ENCODE peak calls at places on chromosome 16, in eight cellular contexts. One of them, this sample, is unnamed.

GRCh38 chr16:77273-77806 is 685 bp upstream of the MPG start:
- DNase-seq in H1: peak; percentile 78
- DNase-seq in breast epithelium: no peak
- DNase-seq in ovary: peak; percentile 73
- DNase-seq in adrenal gland: peak; percentile 41
- DNase-seq in HCT116: no peak
- DNase-seq in uterus: peak; percentile 64
- DNase-seq in A549: peak; percentile 73
- DNase-seq in this sample: no peak

GRCh38 chr16:89446136-89446974 is 44.0 kb downstream of the ANKRD11 start:
- DNase-seq in H1: no peak
- DNase-seq in breast epithelium: no peak
- DNase-seq in ovary: no peak
- DNase-seq in adrenal gland: no peak
- DNase-seq in HCT116: no peak
- DNase-seq in uterus: no peak
- DNase-seq in A549: no peak
- DNase-seq in this sample: no peak

GRCh38 chr16:18942069-18942468 is 15.9 kb upstream of the SMG1 start:
- DNase-seq in H1: no peak
- DNase-seq in breast epithelium: no peak
- DNase-seq in ovary: no peak
- DNase-seq in adrenal gland: no peak
- DNase-seq in HCT116: no peak
- DNase-seq in uterus: no peak
- DNase-seq in A549: no peak
- DNase-seq in this sample: no peak

GRCh38 chr16:31899505-31899904 is 25.9 kb downstream of the ZNF267 start:
- DNase-seq in H1: no peak
- DNase-seq in breast epithelium: no peak
- DNase-seq in ovary: no peak
- DNase-seq in adrenal gland: no peak
- DNase-seq in HCT116: no peak
- DNase-seq in uterus: no peak
- DNase-seq in A549: no peak
- DNase-seq in this sample: no peak

GRCh38 chr16:1540556-1540855 is 7.0 kb downstream of the TMEM204 start:
- DNase-seq in H1: no peak
- DNase-seq in breast epithelium: no peak
- DNase-seq in ovary: no peak
- DNase-seq in adrenal gland: no peak
- DNase-seq in HCT116: no peak
- DNase-seq in uterus: no peak
- DNase-seq in A549: no peak
- DNase-seq in this sample: no peak

GRCh38 chr16:75491876-75492275 is 3.4 kb downstream of the CHST6 start:
- DNase-seq in H1: no peak
- DNase-seq in breast epithelium: no peak
- DNase-seq in ovary: no peak
- DNase-seq in adrenal gland: peak; percentile 74
- DNase-seq in HCT116: no peak
- DNase-seq in uterus: no peak
- DNase-seq in A549: peak; percentile 41
- DNase-seq in this sample: no peak

GRCh38 chr16:22887445-22887844 is 73.5 kb downstream of the HS3ST2 start:
- DNase-seq in H1: no peak
- DNase-seq in breast epithelium: no peak
- DNase-seq in ovary: no peak
- DNase-seq in adrenal gland: no peak
- DNase-seq in HCT116: no peak
- DNase-seq in uterus: no peak
- DNase-seq in A549: no peak
- DNase-seq in this sample: no peak

GRCh38 chr16:76193851-76194620 is 83.2 kb upstream of the CNTNAP4 start:
- DNase-seq in H1: no peak
- DNase-seq in breast epithelium: no peak
- DNase-seq in ovary: no peak
- DNase-seq in adrenal gland: peak; percentile 49
- DNase-seq in HCT116: no peak
- DNase-seq in uterus: no peak
- DNase-seq in A549: no peak
- DNase-seq in this sample: no peak

GRCh38 chr16:50685456-50686058 is 4.4 kb upstream of the SNX20 start:
- DNase-seq in H1: no peak
- DNase-seq in breast epithelium: no peak
- DNase-seq in ovary: no peak
- DNase-seq in adrenal gland: peak; percentile 26
- DNase-seq in HCT116: no peak
- DNase-seq in uterus: no peak
- DNase-seq in A549: no peak
- DNase-seq in this sample: no peak

GRCh38 chr16:81616321-81617020 is 162.6 kb upstream of the PLCG2 start:
- DNase-seq in H1: no peak
- DNase-seq in breast epithelium: no peak
- DNase-seq in ovary: peak; percentile 57
- DNase-seq in adrenal gland: peak; percentile 66
- DNase-seq in HCT116: no peak
- DNase-seq in uterus: peak; percentile 43
- DNase-seq in A549: no peak
- DNase-seq in this sample: no peak

GRCh38 chr16:520847-521246 is 6.7 kb upstream of the CAPN15 start:
- DNase-seq in H1: no peak
- DNase-seq in breast epithelium: no peak
- DNase-seq in ovary: no peak
- DNase-seq in adrenal gland: no peak
- DNase-seq in HCT116: no peak
- DNase-seq in uterus: no peak
- DNase-seq in A549: no peak
- DNase-seq in this sample: no peak

GRCh38 chr16:23074423-23074822 is 74.8 kb downstream of the USP31 start:
- DNase-seq in H1: no peak
- DNase-seq in breast epithelium: no peak
- DNase-seq in ovary: no peak
- DNase-seq in adrenal gland: peak; percentile 50
- DNase-seq in HCT116: no peak
- DNase-seq in uterus: no peak
- DNase-seq in A549: no peak
- DNase-seq in this sample: no peak

GRCh38 chr16:1152123-1152638 is 725 bp upstream of the CACNA1H start:
- DNase-seq in H1: peak; percentile 69
- DNase-seq in breast epithelium: no peak
- DNase-seq in ovary: peak; percentile 79
- DNase-seq in adrenal gland: peak; percentile 47
- DNase-seq in HCT116: no peak
- DNase-seq in uterus: no peak
- DNase-seq in A549: no peak
- DNase-seq in this sample: no peak

GRCh38 chr16:17304814-17305169 is 166.0 kb downstream of the XYLT1 start:
- DNase-seq in H1: no peak
- DNase-seq in breast epithelium: no peak
- DNase-seq in ovary: peak; percentile 57
- DNase-seq in adrenal gland: peak; percentile 57
- DNase-seq in HCT116: no peak
- DNase-seq in uterus: no peak
- DNase-seq in A549: no peak
- DNase-seq in this sample: no peak

GRCh38 chr16:29811170-29811895 is 660 bp upstream of the PRRT2 start:
- DNase-seq in H1: peak; percentile 90
- DNase-seq in breast epithelium: peak; percentile 92
- DNase-seq in ovary: peak; percentile 98
- DNase-seq in adrenal gland: peak; percentile 98
- DNase-seq in HCT116: peak; percentile 89
- DNase-seq in uterus: peak; percentile 96
- DNase-seq in A549: peak; percentile 97
- DNase-seq in this sample: no peak

GRCh38 chr16:49776085-49776501 is 79.8 kb downstream of the ZNF423 start:
- DNase-seq in H1: peak; percentile 77
- DNase-seq in breast epithelium: no peak
- DNase-seq in ovary: no peak
- DNase-seq in adrenal gland: peak; percentile 3
- DNase-seq in HCT116: no peak
- DNase-seq in uterus: no peak
- DNase-seq in A549: no peak
- DNase-seq in this sample: no peak

GRCh38 chr16:80189481-80190163 is 351.2 kb upstream of the DYNLRB2 start:
- DNase-seq in H1: no peak
- DNase-seq in breast epithelium: no peak
- DNase-seq in ovary: no peak
- DNase-seq in adrenal gland: no peak
- DNase-seq in HCT116: no peak
- DNase-seq in uterus: no peak
- DNase-seq in A549: no peak
- DNase-seq in this sample: no peak

GRCh38 chr16:27890866-27891265 is 172.6 kb downstream of the GSG1L start:
- DNase-seq in H1: no peak
- DNase-seq in breast epithelium: no peak
- DNase-seq in ovary: no peak
- DNase-seq in adrenal gland: no peak
- DNase-seq in HCT116: no peak
- DNase-seq in uterus: no peak
- DNase-seq in A549: no peak
- DNase-seq in this sample: no peak

GRCh38 chr16:8740775-8741355 is 56.6 kb downstream of the TMEM186 start:
- DNase-seq in H1: no peak
- DNase-seq in breast epithelium: no peak
- DNase-seq in ovary: no peak
- DNase-seq in adrenal gland: peak; percentile 57
- DNase-seq in HCT116: no peak
- DNase-seq in uterus: no peak
- DNase-seq in A549: no peak
- DNase-seq in this sample: no peak

GRCh38 chr16:85402910-85403692 is 210.0 kb upstream of the GSE1 start:
- DNase-seq in H1: peak; percentile 59
- DNase-seq in breast epithelium: no peak
- DNase-seq in ovary: peak; percentile 57
- DNase-seq in adrenal gland: peak; percentile 76
- DNase-seq in HCT116: no peak
- DNase-seq in uterus: peak; percentile 31
- DNase-seq in A549: no peak
- DNase-seq in this sample: no peak
- H3K4me1 ChIP-seq in H1: peaks cover 6% of the 10 kb centered on the region
- H3K4me1 ChIP-seq in breast epithelium: no peaks in the 10 kb centered on the region
- H3K4me1 ChIP-seq in ovary: peaks cover 2% of the 10 kb centered on the region
- H3K4me1 ChIP-seq in adrenal gland: no peaks in the 10 kb centered on the region
- H3K4me1 ChIP-seq in HCT116: peaks cover 15% of the 10 kb centered on the region
- H3K4me1 ChIP-seq in uterus: no peaks in the 10 kb centered on the region
- H3K4me1 ChIP-seq in A549: no peaks in the 10 kb centered on the region
- H3K4me1 ChIP-seq in this sample: no peaks in the 10 kb centered on the region

GRCh38 chr16:15644306-15644961 is 1.5 kb upstream of the MARF1 start:
- DNase-seq in H1: no peak
- DNase-seq in breast epithelium: no peak
- DNase-seq in ovary: no peak
- DNase-seq in adrenal gland: no peak
- DNase-seq in HCT116: peak; percentile 62
- DNase-seq in uterus: no peak
- DNase-seq in A549: peak; percentile 54
- DNase-seq in this sample: no peak
- TF ChIP-seq POLR2A in H1: no peak
- TF ChIP-seq POLR2A in breast epithelium: no peak
- TF ChIP-seq POLR2A in ovary: no peak
- TF ChIP-seq POLR2A in adrenal gland: no peak
- TF ChIP-seq POLR2A in HCT116: no peak
- TF ChIP-seq POLR2A in uterus: no peak
- TF ChIP-seq POLR2A in A549: no peak
- TF ChIP-seq POLR2A in this sample: no peak

GRCh38 chr16:70753694-70754325 is 47.1 kb downstream of the VAC14 start:
- DNase-seq in H1: no peak
- DNase-seq in breast epithelium: no peak
- DNase-seq in ovary: no peak
- DNase-seq in adrenal gland: no peak
- DNase-seq in HCT116: no peak
- DNase-seq in uterus: no peak
- DNase-seq in A549: no peak
- DNase-seq in this sample: no peak
- H3K4me1 ChIP-seq in H1: peaks cover 3% of the 10 kb centered on the region
- H3K4me1 ChIP-seq in breast epithelium: peaks cover 12% of the 10 kb centered on the region
- H3K4me1 ChIP-seq in ovary: peaks cover 15% of the 10 kb centered on the region
- H3K4me1 ChIP-seq in adrenal gland: peaks cover 35% of the 10 kb centered on the region
- H3K4me1 ChIP-seq in HCT116: no peaks in the 10 kb centered on the region
- H3K4me1 ChIP-seq in uterus: peaks cover 10% of the 10 kb centered on the region
- H3K4me1 ChIP-seq in A549: peaks cover 42% of the 10 kb centered on the region
- H3K4me1 ChIP-seq in this sample: peaks cover 65% of the 10 kb centered on the region

GRCh38 chr16:68236804-68237242 is 896 bp upstream of the ESRP2 start:
- DNase-seq in H1: no peak
- DNase-seq in breast epithelium: no peak
- DNase-seq in ovary: no peak
- DNase-seq in adrenal gland: no peak
- DNase-seq in HCT116: no peak
- DNase-seq in uterus: no peak
- DNase-seq in A549: no peak
- DNase-seq in this sample: no peak

GRCh38 chr16:68235882-68236803 is at the start of gene ESRP2:
- DNase-seq in H1: peak; percentile 89
- DNase-seq in breast epithelium: peak; percentile 87
- DNase-seq in ovary: peak; percentile 55
- DNase-seq in adrenal gland: peak; percentile 65
- DNase-seq in HCT116: peak; percentile 84
- DNase-seq in uterus: peak; percentile 43
- DNase-seq in A549: no peak
- DNase-seq in this sample: no peak

GRCh38 chr16:68234188-68235104 is 1.5 kb downstream of the ESRP2 start:
- DNase-seq in H1: peak; percentile 80
- DNase-seq in breast epithelium: peak; percentile 94
- DNase-seq in ovary: peak; percentile 48
- DNase-seq in adrenal gland: no peak
- DNase-seq in HCT116: peak; percentile 61
- DNase-seq in uterus: peak; percentile 18
- DNase-seq in A549: no peak
- DNase-seq in this sample: no peak

GRCh38 chr16:68233835-68234187 is 2.1 kb downstream of the ESRP2 start:
- DNase-seq in H1: no peak
- DNase-seq in breast epithelium: no peak
- DNase-seq in ovary: no peak
- DNase-seq in adrenal gland: no peak
- DNase-seq in HCT116: no peak
- DNase-seq in uterus: peak; percentile 11
- DNase-seq in A549: no peak
- DNase-seq in this sample: no peak

DNA sequence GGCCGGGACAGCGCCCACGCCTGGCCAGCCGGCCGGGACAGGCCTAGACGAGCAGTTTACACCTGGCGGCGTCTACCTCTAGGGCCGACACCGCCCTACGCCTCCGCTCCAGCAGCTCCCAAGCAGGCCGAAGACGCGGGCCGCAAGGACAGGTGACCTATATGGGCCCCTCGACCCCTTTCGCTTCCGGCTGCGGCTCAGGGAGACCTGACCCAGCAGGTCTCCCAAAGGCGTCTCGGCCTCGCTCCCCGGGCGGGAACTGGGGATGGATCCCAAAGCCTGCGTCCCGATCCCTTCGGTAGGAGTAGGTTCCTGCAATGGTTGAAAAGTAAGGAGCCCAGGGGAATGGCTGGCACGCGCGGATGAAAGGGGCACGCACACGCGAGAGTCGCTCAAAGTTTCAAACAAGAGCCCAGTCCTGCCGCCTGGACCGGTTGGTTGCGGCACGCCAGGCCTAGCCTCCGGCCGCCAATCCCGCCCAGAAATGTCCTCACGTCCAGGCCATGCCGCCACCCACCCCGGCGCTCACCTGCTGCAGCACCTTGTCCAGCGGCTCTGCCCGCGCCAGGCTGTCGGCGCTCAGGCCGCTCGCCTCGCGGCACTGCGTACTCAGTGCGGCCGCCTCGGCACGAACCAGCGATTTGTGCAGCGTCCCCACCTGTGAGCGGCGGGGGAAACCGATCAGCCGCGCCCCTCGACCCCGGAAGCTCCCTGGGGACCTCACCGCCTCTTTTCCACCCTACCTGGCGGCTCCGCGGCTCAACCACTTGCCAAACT is 634 bp downstream of the ESRP2 start:
- DNase-seq in H1: peak; percentile 79
- DNase-seq in breast epithelium: peak; percentile 79
- DNase-seq in ovary: peak; percentile 47
- DNase-seq in adrenal gland: no peak
- DNase-seq in HCT116: no peak
- DNase-seq in uterus: peak; percentile 24
- DNase-seq in A549: no peak
- DNase-seq in this sample: no peak
- TF ChIP-seq POLR2A in H1: no peak
- TF ChIP-seq POLR2A in breast epithelium: no peak
- TF ChIP-seq POLR2A in ovary: no peak
- TF ChIP-seq POLR2A in adrenal gland: no peak
- TF ChIP-seq POLR2A in HCT116: no peak
- TF ChIP-seq POLR2A in uterus: no peak
- TF ChIP-seq POLR2A in A549: no peak
- TF ChIP-seq POLR2A in this sample: no peak